ENCODE peak calls at places on chromosomes 13 and 19, in five cellular contexts. One of them, this sample, is unnamed.

GRCh38 chr13:48490241-48490640 is 42.6 kb downstream of the RCBTB2 start:
- DNase-seq in cardiac fibroblast: no peak
- DNase-seq in activated naive CD4-positive, alpha-beta T cell treated with anti-CD3 and anti-CD28 coated beads for 36 hours: no peak
- DNase-seq in germinal center: no peak
- DNase-seq in T-helper 1 cell: no peak
- DNase-seq in this sample: peak

GRCh38 chr13:50990050-50990449 is 80.5 kb downstream of the RNASEH2B start:
- DNase-seq in cardiac fibroblast: no peak
- DNase-seq in activated naive CD4-positive, alpha-beta T cell treated with anti-CD3 and anti-CD28 coated beads for 36 hours: no peak
- DNase-seq in germinal center: no peak
- DNase-seq in T-helper 1 cell: no peak
- DNase-seq in this sample: no peak

GRCh38 chr13:28411859-28412353 is 83.0 kb downstream of the FLT1 start:
- DNase-seq in cardiac fibroblast: no peak
- DNase-seq in activated naive CD4-positive, alpha-beta T cell treated with anti-CD3 and anti-CD28 coated beads for 36 hours: no peak
- DNase-seq in germinal center: no peak
- DNase-seq in T-helper 1 cell: no peak
- DNase-seq in this sample: no peak

GRCh38 chr13:31595568-31595967 is 143.8 kb upstream of the RXFP2 start:
- DNase-seq in cardiac fibroblast: peak
- DNase-seq in activated naive CD4-positive, alpha-beta T cell treated with anti-CD3 and anti-CD28 coated beads for 36 hours: no peak
- DNase-seq in germinal center: no peak
- DNase-seq in T-helper 1 cell: no peak
- DNase-seq in this sample: no peak

GRCh38 chr19:11652492-11652891 is 55.2 kb downstream of the ZNF627 start:
- DNase-seq in cardiac fibroblast: peak
- DNase-seq in activated naive CD4-positive, alpha-beta T cell treated with anti-CD3 and anti-CD28 coated beads for 36 hours: no peak
- DNase-seq in germinal center: no peak
- DNase-seq in T-helper 1 cell: no peak
- DNase-seq in this sample: no peak

GRCh38 chr13:45337803-45338202 is 3.2 kb downstream of the TPT1 start:
- DNase-seq in cardiac fibroblast: no peak
- DNase-seq in activated naive CD4-positive, alpha-beta T cell treated with anti-CD3 and anti-CD28 coated beads for 36 hours: no peak
- DNase-seq in germinal center: no peak
- DNase-seq in T-helper 1 cell: no peak
- DNase-seq in this sample: peak

GRCh38 chr19:20879501-20879900 is 43.5 kb upstream of the ZNF85 start:
- DNase-seq in cardiac fibroblast: no peak
- DNase-seq in activated naive CD4-positive, alpha-beta T cell treated with anti-CD3 and anti-CD28 coated beads for 36 hours: no peak
- DNase-seq in germinal center: no peak
- DNase-seq in T-helper 1 cell: no peak
- DNase-seq in this sample: no peak

GRCh38 chr13:76982051-76982450 is 9.8 kb upstream of the CLN5 start:
- DNase-seq in cardiac fibroblast: no peak
- DNase-seq in activated naive CD4-positive, alpha-beta T cell treated with anti-CD3 and anti-CD28 coated beads for 36 hours: no peak
- DNase-seq in germinal center: no peak
- DNase-seq in T-helper 1 cell: no peak
- DNase-seq in this sample: no peak

GRCh38 chr13:102571075-102571474 is 25.7 kb upstream of the TPP2 start:
- DNase-seq in cardiac fibroblast: no peak
- DNase-seq in activated naive CD4-positive, alpha-beta T cell treated with anti-CD3 and anti-CD28 coated beads for 36 hours: no peak
- DNase-seq in germinal center: no peak
- DNase-seq in T-helper 1 cell: no peak
- DNase-seq in this sample: peak

GRCh38 chr19:45960595-45961235 is 12.9 kb downstream of the NOVA2 start:
- DNase-seq in cardiac fibroblast: no peak
- DNase-seq in activated naive CD4-positive, alpha-beta T cell treated with anti-CD3 and anti-CD28 coated beads for 36 hours: no peak
- DNase-seq in germinal center: no peak
- DNase-seq in T-helper 1 cell: no peak
- DNase-seq in this sample: peak

GRCh38 chr19:58560921-58561320 is 2.5 kb upstream of the UBE2M start:
- DNase-seq in cardiac fibroblast: no peak
- DNase-seq in activated naive CD4-positive, alpha-beta T cell treated with anti-CD3 and anti-CD28 coated beads for 36 hours: no peak
- DNase-seq in germinal center: no peak
- DNase-seq in T-helper 1 cell: no peak
- DNase-seq in this sample: peak